ENCODE peak calls at places on chromosome 14, in seven cellular contexts. Y is cardiac fibroblast, J is choroid plexus epithelial cell, G is body of pancreas, P is HepG2, U is transverse colon, S is PC-9. O is an unnamed sample.

GRCh38 chr14:99950191-99950590 is 115.0 kb upstream of the EVL start:
- DNase-seq in Y (no peak), U (no peak), P (no peak), S (no peak), G (no peak), J (no peak), O (no peak)

GRCh38 chr14:67526676-67527459 is 6.2 kb upstream of the PLEKHH1 start:
- DNase-seq in J (peak), U (peak), Y (peak), S (peak), P (peak), G (peak), O (peak)

GRCh38 chr14:32202468-32202865 is 602 bp downstream of the RNU6-8 start:
- DNase-seq in S (no peak), J (peak), Y (peak), U (no peak), G (no peak), P (peak), O (no peak)

GRCh38 chr14:65006251-65006721 is 19.6 kb downstream of the FNTB start:
- DNase-seq in S (peak), Y (peak), J (no peak), U (no peak), G (no peak), P (no peak), O (peak)

GRCh38 chr14:64682173-64682710 is 22.0 kb upstream of the PLEKHG3 start:
- DNase-seq in Y (peak), P (no peak), U (peak), G (peak), J (peak), S (no peak), O (peak)

GRCh38 chr14:56322531-56322930 is 204.3 kb downstream of the PELI2 start:
- DNase-seq in J (no peak), P (no peak), S (no peak), Y (no peak), G (no peak), U (no peak), O (peak)

GRCh38 chr14:61269321-61270083 is 11.6 kb downstream of the TMEM30B start:
- DNase-seq in S (peak), Y (peak), G (peak), J (peak), P (peak), U (peak), O (peak)

GRCh38 chr14:71089974-71090373 is 182.7 kb downstream of the PCNX1 start:
- DNase-seq in Y (peak), J (peak), S (no peak), P (no peak), U (no peak), G (no peak), O (peak)

GRCh38 chr14:67331368-67332125 is 28.1 kb downstream of the ATP6V1D start:
- DNase-seq in P (no peak), G (no peak), U (no peak), J (peak), S (no peak), Y (no peak), O (no peak)

GRCh38 chr14:54565236-54566151 is 1.4 kb upstream of the SAMD4A start:
- DNase-seq in J (peak), Y (peak), P (peak), S (peak), G (peak), U (peak), O (peak)

GRCh38 chr14:52014601-52015267 is 25.4 kb downstream of the RTRAF start:
- DNase-seq in S (no peak), J (no peak), G (no peak), P (no peak), U (no peak), Y (no peak), O (no peak)

GRCh38 chr14:38737657-38738056 is 365.4 kb downstream of the SEC23A start:
- DNase-seq in Y (no peak), S (no peak), U (no peak), J (no peak), P (no peak), G (no peak), O (no peak)

GRCh38 chr14:64680013-64680674 is 24.1 kb upstream of the PLEKHG3 start:
- DNase-seq in S (peak), J (no peak), U (peak), G (no peak), Y (no peak), P (no peak), O (no peak)

GRCh38 chr14:55271572-55272414 is 572 bp downstream of the FBXO34 start:
- DNase-seq in G (peak), Y (peak), S (peak), U (peak), P (peak), J (peak), O (peak)

GRCh38 chr14:93736378-93737014 is 51.8 kb downstream of the PRIMA1 start:
- DNase-seq in J (no peak), Y (no peak), S (no peak), U (no peak), G (no peak), P (peak), O (no peak)

GRCh38 chr14:102182190-102182589 is 42.5 kb downstream of the WDR20 start:
- DNase-seq in P (no peak), J (peak), Y (peak), U (no peak), S (no peak), G (no peak), O (peak)

GRCh38 chr14:93675651-93676050 is 112.6 kb downstream of the PRIMA1 start:
- DNase-seq in P (no peak), G (no peak), S (no peak), J (no peak), Y (no peak), U (no peak), O (no peak)

GRCh38 chr14:94126419-94126677 is 3.1 kb downstream of the IFI27L2 start:
- DNase-seq in U (no peak), J (no peak), S (no peak), Y (no peak), G (no peak), P (no peak), O (no peak)

GRCh38 chr14:51644215-51644969 is 7.3 kb upstream of the FRMD6 start:
- DNase-seq in G (no peak), P (no peak), J (no peak), U (no peak), S (no peak), Y (no peak), O (no peak)

GRCh38 chr14:33660248-33660647 is 290.6 kb downstream of the EGLN3 start:
- DNase-seq in G (no peak), P (no peak), Y (no peak), S (no peak), J (no peak), U (no peak), O (peak)

GRCh38 chr14:59422069-59422881 is 42.9 kb downstream of the GPR135 start:
- DNase-seq in P (no peak), U (no peak), G (no peak), S (no peak), Y (peak), J (no peak), O (no peak)

GRCh38 chr14:52240623-52241022 is 26.9 kb upstream of the PTGDR start:
- DNase-seq in P (no peak), U (no peak), S (no peak), J (no peak), Y (no peak), G (no peak), O (no peak)

GRCh38 chr14:59087240-59087639 is 101.2 kb upstream of the DAAM1 start:
- DNase-seq in G (no peak), Y (no peak), S (no peak), U (no peak), P (no peak), J (no peak), O (no peak)

GRCh38 chr14:97626088-97626487 is 828.9 kb downstream of the VRK1 start:
- DNase-seq in S (no peak), G (no peak), J (no peak), Y (no peak), U (no peak), P (no peak), O (no peak)

GRCh38 chr14:106417224-106418049 is 891.1 kb downstream of the TMEM121 start:
- DNase-seq in P (peak), U (peak), S (no peak), Y (peak), J (peak), G (peak), O (peak)

GRCh38 chr14:61860294-61860918 is 98.2 kb downstream of the SNAPC1 start:
- DNase-seq in J (peak), G (peak), S (peak), Y (peak), U (peak), P (peak), O (peak)

GRCh38 chr14:58060077-58060476 is 91.9 kb downstream of the ARMH4 start:
- DNase-seq in U (no peak), P (no peak), J (no peak), S (no peak), Y (no peak), G (no peak), O (no peak)

GRCh38 chr14:90398315-90398811 is 1.5 kb downstream of the CALM1 start:
- DNase-seq in U (peak), P (no peak), S (peak), Y (no peak), G (peak), J (peak), O (peak)

GRCh38 chr14:84987042-84987441 is 542.9 kb upstream of the FLRT2 start:
- DNase-seq in P (no peak), G (peak), U (no peak), J (no peak), Y (no peak), S (no peak), O (no peak)

GRCh38 chr14:100994757-100995156 is 91.2 kb upstream of the RTL1 start:
- DNase-seq in Y (no peak), J (no peak), P (no peak), S (no peak), U (no peak), G (no peak), O (peak)

GRCh38 chr14:99430491-99430890 is 50.2 kb downstream of the SETD3 start:
- DNase-seq in Y (peak), U (no peak), J (peak), G (peak), P (no peak), S (no peak), O (no peak)

GRCh38 chr14:104265918-104266642 is 127.7 kb downstream of the KIF26A start:
- DNase-seq in G (no peak), J (no peak), P (no peak), Y (no peak), S (no peak), U (no peak), O (no peak)

GRCh38 chr14:34554540-34555250 is 15.2 kb upstream of the EAPP start:
- DNase-seq in J (peak), P (no peak), Y (no peak), S (no peak), G (no peak), U (no peak), O (no peak)

GRCh38 chr14:59134307-59134706 is 54.2 kb upstream of the DAAM1 start:
- DNase-seq in G (no peak), Y (no peak), U (no peak), P (peak), S (no peak), J (no peak), O (no peak)

GRCh38 chr14:92397140-92397815 is 74.3 kb downstream of the SLC24A4 start:
- DNase-seq in Y (peak), S (peak), G (no peak), U (no peak), J (no peak), P (no peak), O (peak)

DNA sequence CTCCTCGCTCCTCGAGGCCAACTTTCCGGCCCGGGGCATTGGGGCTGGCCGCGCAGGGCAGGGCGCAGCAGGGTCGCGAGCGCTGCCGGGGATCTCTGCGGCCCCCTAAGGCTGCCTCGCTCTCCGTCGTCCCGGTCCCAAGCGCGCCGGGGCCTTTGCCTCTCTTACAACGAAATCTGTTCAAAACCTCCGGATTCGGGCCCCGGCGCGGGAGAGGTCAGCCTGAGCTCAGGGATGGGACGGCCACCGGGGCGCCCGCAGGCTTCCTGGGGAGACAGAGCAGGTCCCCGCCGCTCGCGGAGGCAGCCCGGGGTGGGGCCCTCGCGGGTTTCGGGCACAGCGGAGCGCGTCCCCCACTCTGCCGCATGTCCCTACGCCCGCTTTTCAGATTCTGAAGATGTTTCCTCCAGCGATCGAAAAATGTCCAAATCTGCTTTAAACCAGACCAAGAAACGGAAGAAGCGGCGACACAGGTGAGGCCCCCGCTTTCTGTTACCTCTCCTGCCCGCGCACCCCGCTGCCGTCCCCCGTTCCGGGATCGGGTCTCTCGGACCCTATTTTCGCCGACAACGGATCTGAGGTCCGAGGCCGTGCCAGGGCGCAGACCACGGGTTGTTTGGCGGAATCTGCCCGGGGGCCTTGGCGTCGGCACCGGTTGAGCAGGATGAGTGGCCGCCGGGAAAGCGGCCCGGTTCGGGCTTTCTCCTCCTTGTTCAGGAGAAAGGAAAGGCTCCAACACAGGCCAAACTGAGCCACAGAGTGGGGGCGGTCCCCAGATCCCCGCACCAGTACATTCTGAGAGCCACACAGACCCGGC is 1.8 kb downstream of the VSX2 start:
- DNase-seq in G (no peak), P (no peak), U (no peak), Y (no peak), J (no peak), S (no peak), O (no peak)
- H3K4me3 ChIP-seq in G (no peak), P (no peak), U (peak), Y (no peak), J (no peak), S (no peak), O (no peak)

GRCh38 chr14:49582211-49582977 is 3.8 kb downstream of the RPS29 start:
- DNase-seq in P (no peak), J (no peak), S (no peak), G (no peak), Y (no peak), U (no peak), O (no peak)

GRCh38 chr14:49581209-49581960 is 4.8 kb downstream of the RPS29 start:
- DNase-seq in U (no peak), S (no peak), Y (no peak), P (no peak), J (no peak), G (no peak), O (no peak)

GRCh38 chr14:49581961-49582210 is 4.3 kb downstream of the RPS29 start:
- DNase-seq in S (no peak), P (no peak), J (no peak), Y (no peak), G (no peak), U (no peak), O (no peak)

GRCh38 chr14:49584058-49584457 is 2.1 kb downstream of the RPS29 start:
- DNase-seq in G (no peak), J (no peak), S (no peak), U (no peak), Y (no peak), P (no peak), O (no peak)

DNA sequence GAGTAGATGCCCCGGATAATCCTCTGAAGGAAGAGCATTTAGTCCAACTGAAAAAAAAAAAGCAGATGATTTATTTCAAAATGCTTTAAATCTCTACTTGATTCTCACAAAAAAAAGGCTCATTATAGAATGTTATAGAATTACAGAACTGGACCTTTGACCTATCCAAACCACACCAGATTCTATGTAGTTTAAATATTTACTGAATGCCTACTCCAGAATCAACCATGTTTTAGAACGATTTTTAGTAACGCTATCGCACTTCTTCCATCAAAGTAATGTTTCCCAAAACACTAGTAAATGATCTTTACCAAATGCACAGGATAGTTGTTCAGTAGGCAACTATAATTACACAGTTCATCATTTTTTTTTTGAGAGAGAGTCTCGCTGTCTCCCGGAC is 2.6 kb downstream of the RPS29 start:
- DNase-seq in G (no peak), Y (no peak), P (no peak), J (no peak), U (no peak), S (no peak), O (no peak)
- H3K4me3 ChIP-seq in G (no peak), Y (no peak), P (peak), J (peak), U (peak), S (peak), O (peak)

DNA sequence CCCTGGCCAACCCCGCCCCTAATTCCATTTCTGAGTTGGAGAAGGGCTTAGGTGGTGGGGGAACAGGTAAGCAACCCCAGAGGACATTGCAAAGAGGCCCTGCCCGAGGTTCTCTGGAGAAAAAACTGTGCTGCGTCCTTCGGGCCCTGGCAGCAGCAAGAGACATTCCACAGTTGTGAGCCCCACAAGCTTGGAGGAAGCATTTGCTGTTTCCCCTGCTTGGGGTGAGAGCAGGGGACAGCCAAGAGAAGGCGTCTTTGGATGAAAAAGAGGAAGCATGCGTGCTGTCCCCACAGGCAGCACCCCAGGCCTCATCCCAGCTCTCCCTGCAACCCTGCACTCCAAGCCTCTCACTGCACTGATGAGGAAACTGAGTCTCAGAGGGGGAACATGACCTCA is 1.4 kb downstream of the BDKRB2 start:
- DNase-seq in Y (no peak), J (no peak), P (no peak), G (no peak), S (no peak), U (no peak), O (no peak)
- H3K4me3 ChIP-seq in Y (peak), J (peak), P (no peak), G (no peak), S (peak), U (peak), O (peak)

DNA sequence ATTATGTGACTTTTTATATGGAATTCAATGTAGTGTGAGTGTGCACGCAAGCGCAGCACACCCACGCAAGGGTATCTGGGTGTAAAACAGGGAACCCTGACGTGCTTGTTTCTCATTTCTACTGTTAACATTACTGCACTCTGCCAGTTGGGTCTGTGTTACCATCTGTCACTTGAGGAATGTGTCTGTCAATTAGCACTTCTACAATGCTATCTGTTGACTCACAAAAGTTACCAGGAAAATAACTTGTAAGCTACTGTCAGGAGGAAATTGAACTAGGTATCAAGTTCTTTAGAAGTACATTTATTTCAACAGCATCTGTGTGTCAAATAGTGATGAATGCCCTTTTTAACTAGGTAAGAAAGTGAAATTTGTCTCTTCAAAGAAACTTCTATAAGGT is 695.5 kb upstream of the LRFN5 start:
- DNase-seq in G (no peak), Y (no peak), J (no peak), U (no peak), P (no peak), S (no peak), O (no peak)
- H3K4me3 ChIP-seq in G (no peak), Y (no peak), J (no peak), U (no peak), P (no peak), S (no peak), O (no peak)

GRCh38 chr14:68949236-68949965 is 29.7 kb downstream of the ACTN1 start:
- DNase-seq in U (no peak), S (no peak), Y (peak), P (no peak), G (no peak), J (no peak), O (no peak)

GRCh38 chr14:68950111-68950510 is 29.0 kb downstream of the ACTN1 start:
- DNase-seq in J (peak), P (peak), U (no peak), Y (peak), G (no peak), S (no peak), O (peak)

GRCh38 chr14:68952544-68953535 is 26.3 kb downstream of the ACTN1 start:
- DNase-seq in G (no peak), Y (peak), J (peak), P (no peak), S (no peak), U (no peak), O (peak)

GRCh38 chr14:68951800-68952540 is 27.1 kb downstream of the ACTN1 start:
- DNase-seq in Y (no peak), J (no peak), S (no peak), U (no peak), P (no peak), G (no peak), O (no peak)

DNA sequence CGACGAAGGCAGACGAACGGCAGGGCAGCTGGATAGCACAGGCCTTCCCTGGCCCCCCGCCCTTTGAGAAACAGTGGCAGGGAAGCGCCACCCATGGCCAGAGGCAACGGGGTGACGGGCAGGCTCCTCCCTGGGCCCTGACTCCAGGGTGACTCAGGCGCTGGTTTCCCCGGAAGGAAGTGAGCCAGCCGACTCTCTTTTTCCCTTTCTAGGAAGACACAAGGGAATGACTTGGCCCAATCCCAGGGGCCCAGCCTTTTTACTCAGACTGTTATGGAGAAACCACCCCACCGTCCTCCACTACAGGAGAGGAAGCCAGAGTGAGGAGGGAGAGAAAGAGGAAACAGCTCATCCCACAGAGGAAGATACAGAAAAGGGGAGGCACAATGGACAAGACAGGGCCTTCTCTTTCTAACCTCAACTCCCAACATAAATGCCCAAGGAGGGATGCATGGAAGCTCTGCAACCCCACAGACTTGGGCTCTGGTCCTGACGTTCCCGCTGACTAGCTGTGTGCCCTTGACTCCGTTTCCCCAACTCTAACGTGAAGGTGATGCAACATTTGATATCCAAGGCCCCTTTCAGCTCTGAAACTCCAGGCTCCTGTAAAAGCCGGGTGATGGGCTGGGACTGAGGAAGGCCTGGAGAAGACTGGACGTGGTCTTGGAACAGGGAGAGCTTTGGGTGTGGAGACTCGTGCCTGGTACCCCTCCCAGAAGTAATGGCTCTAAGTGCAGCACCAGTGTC is 27.9 kb downstream of the ACTN1 start:
- DNase-seq in Y (peak), J (peak), S (peak), U (peak), G (peak), P (no peak), O (peak)
- H3K4me3 ChIP-seq in Y (no peak), J (no peak), S (peak), U (no peak), G (no peak), P (no peak), O (no peak)